ENCODE peak calls at places on chromosome 11, in four cellular contexts. One of them, this sample, is unnamed. For H3K4me1, the result is how much of the 10 kb centered on the place peaks cover.

GRCh38 chr11:26976389-26976788 is 17.5 kb upstream of the FIBIN start:
- DNase-seq in heart left ventricle: no peak
- DNase-seq in right lobe of liver: no peak
- DNase-seq in OCI-LY7: no peak
- DNase-seq in this sample: no peak

GRCh38 chr11:67626970-67627369 is 2.8 kb downstream of the NUDT8 start:
- DNase-seq in heart left ventricle: no peak
- DNase-seq in right lobe of liver: no peak
- DNase-seq in OCI-LY7: no peak
- DNase-seq in this sample: no peak

GRCh38 chr11:30282289-30282631 is 40.6 kb upstream of the ARL14EP start:
- DNase-seq in heart left ventricle: no peak
- DNase-seq in right lobe of liver: no peak
- DNase-seq in OCI-LY7: peak
- DNase-seq in this sample: no peak

GRCh38 chr11:32529994-32530588 is 53.5 kb upstream of the EIF3M start:
- DNase-seq in heart left ventricle: no peak
- DNase-seq in right lobe of liver: no peak
- DNase-seq in OCI-LY7: no peak
- DNase-seq in this sample: no peak

GRCh38 chr11:89420981-89421380 is 70.2 kb downstream of the NOX4 start:
- DNase-seq in heart left ventricle: no peak
- DNase-seq in right lobe of liver: no peak
- DNase-seq in OCI-LY7: no peak
- DNase-seq in this sample: no peak

GRCh38 chr11:75203641-75204011 is 36.9 kb upstream of the TPBGL start:
- DNase-seq in heart left ventricle: no peak
- DNase-seq in right lobe of liver: no peak
- DNase-seq in OCI-LY7: no peak
- DNase-seq in this sample: no peak

GRCh38 chr11:126723665-126724045 is 276.9 kb downstream of the KIRREL3 start:
- DNase-seq in heart left ventricle: no peak
- DNase-seq in right lobe of liver: no peak
- DNase-seq in OCI-LY7: no peak
- DNase-seq in this sample: no peak

GRCh38 chr11:118791961-118792578 is 1.1 kb upstream of the DDX6 start:
- DNase-seq in heart left ventricle: peak
- DNase-seq in right lobe of liver: peak
- DNase-seq in OCI-LY7: peak
- DNase-seq in this sample: peak

GRCh38 chr11:120432056-120433018 is 79.2 kb upstream of the GRIK4 start:
- DNase-seq in heart left ventricle: peak
- DNase-seq in right lobe of liver: no peak
- DNase-seq in OCI-LY7: no peak
- DNase-seq in this sample: no peak

GRCh38 chr11:111378185-111378772 is 796 bp downstream of the POU2AF1 start:
- DNase-seq in heart left ventricle: no peak
- DNase-seq in right lobe of liver: no peak
- DNase-seq in OCI-LY7: peak
- DNase-seq in this sample: no peak

GRCh38 chr11:79437981-79438630 is 2.7 kb downstream of the TENM4 start:
- DNase-seq in heart left ventricle: peak
- DNase-seq in right lobe of liver: no peak
- DNase-seq in OCI-LY7: no peak
- DNase-seq in this sample: no peak

GRCh38 chr11:130006929-130007328 is 4.3 kb upstream of the PRDM10 start:
- DNase-seq in heart left ventricle: no peak
- DNase-seq in right lobe of liver: no peak
- DNase-seq in OCI-LY7: no peak
- DNase-seq in this sample: no peak

GRCh38 chr11:20608938-20609337 is 9.5 kb downstream of the SLC6A5 start:
- DNase-seq in heart left ventricle: no peak
- DNase-seq in right lobe of liver: no peak
- DNase-seq in OCI-LY7: no peak
- DNase-seq in this sample: no peak

GRCh38 chr11:66883021-66883968 is 26.4 kb downstream of the LRFN4 start:
- DNase-seq in heart left ventricle: peak
- DNase-seq in right lobe of liver: peak
- DNase-seq in OCI-LY7: peak
- DNase-seq in this sample: peak

GRCh38 chr11:61120099-61120864 is 18.0 kb downstream of the CD5 start:
- DNase-seq in heart left ventricle: no peak
- DNase-seq in right lobe of liver: no peak
- DNase-seq in OCI-LY7: no peak
- DNase-seq in this sample: no peak

GRCh38 chr11:285021-285893 is 3.7 kb upstream of the PGGHG start:
- DNase-seq in heart left ventricle: no peak
- DNase-seq in right lobe of liver: no peak
- DNase-seq in OCI-LY7: no peak
- DNase-seq in this sample: peak

GRCh38 chr11:77557553-77557952 is 32.2 kb upstream of the AQP11 start:
- DNase-seq in heart left ventricle: no peak
- DNase-seq in right lobe of liver: no peak
- DNase-seq in OCI-LY7: no peak
- DNase-seq in this sample: peak

GRCh38 chr11:44016546-44017442 is 31.0 kb upstream of the ACCSL start:
- DNase-seq in heart left ventricle: no peak
- DNase-seq in right lobe of liver: no peak
- DNase-seq in OCI-LY7: no peak
- DNase-seq in this sample: no peak

GRCh38 chr11:27705873-27706820 is 5.9 kb upstream of the BDNF start:
- DNase-seq in heart left ventricle: no peak
- DNase-seq in right lobe of liver: no peak
- DNase-seq in OCI-LY7: peak
- DNase-seq in this sample: no peak

GRCh38 chr11:30552839-30553238 is 33.3 kb downstream of the MPPED2 start:
- DNase-seq in heart left ventricle: no peak
- DNase-seq in right lobe of liver: no peak
- DNase-seq in OCI-LY7: no peak
- DNase-seq in this sample: no peak

GRCh38 chr11:88410056-88410455 is 72.5 kb upstream of the CTSC start:
- DNase-seq in heart left ventricle: no peak
- DNase-seq in right lobe of liver: no peak
- DNase-seq in OCI-LY7: no peak
- DNase-seq in this sample: no peak

GRCh38 chr11:45266693-45267451 is 19.3 kb downstream of the SYT13 start:
- DNase-seq in heart left ventricle: no peak
- DNase-seq in right lobe of liver: no peak
- DNase-seq in OCI-LY7: peak
- DNase-seq in this sample: peak

GRCh38 chr11:16028406-16028805 is 327.9 kb downstream of the SOX6 start:
- DNase-seq in heart left ventricle: no peak
- DNase-seq in right lobe of liver: no peak
- DNase-seq in OCI-LY7: no peak
- DNase-seq in this sample: no peak

GRCh38 chr11:16394947-16395346 is 38.6 kb upstream of the SOX6 start:
- DNase-seq in heart left ventricle: no peak
- DNase-seq in right lobe of liver: no peak
- DNase-seq in OCI-LY7: no peak
- DNase-seq in this sample: no peak

GRCh38 chr11:11578542-11578941 is 43.3 kb downstream of the GALNT18 start:
- DNase-seq in heart left ventricle: no peak
- DNase-seq in right lobe of liver: no peak
- DNase-seq in OCI-LY7: no peak
- DNase-seq in this sample: no peak

GRCh38 chr11:61153593-61154090 is 7.6 kb downstream of the VPS37C start:
- DNase-seq in heart left ventricle: no peak
- DNase-seq in right lobe of liver: no peak
- DNase-seq in OCI-LY7: no peak
- DNase-seq in this sample: no peak

GRCh38 chr11:106101370-106101769 is 23.9 kb downstream of the AASDHPPT start:
- DNase-seq in heart left ventricle: no peak
- DNase-seq in right lobe of liver: no peak
- DNase-seq in OCI-LY7: no peak
- DNase-seq in this sample: no peak

GRCh38 chr11:61609000-61609969 is 28.4 kb upstream of the SYT7 start:
- DNase-seq in heart left ventricle: no peak
- DNase-seq in right lobe of liver: no peak
- DNase-seq in OCI-LY7: no peak
- DNase-seq in this sample: peak

DNA sequence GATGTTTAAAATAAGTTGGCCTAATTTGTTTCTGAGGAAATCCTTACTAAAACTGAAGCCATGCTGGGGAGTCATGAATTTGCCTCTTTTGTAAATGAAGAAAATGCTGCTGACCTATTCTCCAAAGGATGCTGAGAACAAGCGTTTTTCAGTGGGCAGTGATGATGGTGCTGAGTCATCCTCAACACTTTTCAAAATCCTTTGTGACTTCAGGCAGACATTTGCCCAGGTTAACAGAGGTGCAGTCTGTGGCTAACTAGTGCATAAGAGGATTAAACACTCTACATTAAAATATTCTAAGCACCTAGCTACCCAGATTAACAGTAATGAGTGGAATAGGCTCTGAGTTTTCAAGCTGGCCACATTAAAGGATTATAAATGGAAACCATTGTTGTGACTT is 509.0 kb downstream of the DLG2 start:
- DNase-seq in heart left ventricle: no peak
- DNase-seq in right lobe of liver: no peak
- DNase-seq in OCI-LY7: no peak
- DNase-seq in this sample: no peak
- H3K4me3 ChIP-seq in heart left ventricle: no peak
- H3K4me3 ChIP-seq in right lobe of liver: no peak
- H3K4me3 ChIP-seq in OCI-LY7: no peak
- H3K4me3 ChIP-seq in this sample: no peak

GRCh38 chr11:36233226-36233625 is 56.0 kb downstream of the COMMD9 start:
- DNase-seq in heart left ventricle: no peak
- DNase-seq in right lobe of liver: no peak
- DNase-seq in OCI-LY7: no peak
- DNase-seq in this sample: no peak

GRCh38 chr11:36231300-36231699 is 57.9 kb downstream of the COMMD9 start:
- DNase-seq in heart left ventricle: no peak
- DNase-seq in right lobe of liver: no peak
- DNase-seq in OCI-LY7: no peak
- DNase-seq in this sample: no peak

GRCh38 chr11:36235750-36236149 is 53.5 kb downstream of the COMMD9 start:
- DNase-seq in heart left ventricle: no peak
- DNase-seq in right lobe of liver: no peak
- DNase-seq in OCI-LY7: no peak
- DNase-seq in this sample: no peak

GRCh38 chr11:36237341-36237740 is 51.9 kb downstream of the COMMD9 start:
- DNase-seq in heart left ventricle: no peak
- DNase-seq in right lobe of liver: no peak
- DNase-seq in OCI-LY7: no peak
- DNase-seq in this sample: no peak

GRCh38 chr11:36234825-36235224 is 54.4 kb downstream of the COMMD9 start:
- DNase-seq in heart left ventricle: no peak
- DNase-seq in right lobe of liver: no peak
- DNase-seq in OCI-LY7: no peak
- DNase-seq in this sample: no peak
- H3K4me1 ChIP-seq in heart left ventricle: under half
- H3K4me1 ChIP-seq in right lobe of liver: under half
- H3K4me1 ChIP-seq in OCI-LY7: under half
- H3K4me1 ChIP-seq in this sample: under half

DNA sequence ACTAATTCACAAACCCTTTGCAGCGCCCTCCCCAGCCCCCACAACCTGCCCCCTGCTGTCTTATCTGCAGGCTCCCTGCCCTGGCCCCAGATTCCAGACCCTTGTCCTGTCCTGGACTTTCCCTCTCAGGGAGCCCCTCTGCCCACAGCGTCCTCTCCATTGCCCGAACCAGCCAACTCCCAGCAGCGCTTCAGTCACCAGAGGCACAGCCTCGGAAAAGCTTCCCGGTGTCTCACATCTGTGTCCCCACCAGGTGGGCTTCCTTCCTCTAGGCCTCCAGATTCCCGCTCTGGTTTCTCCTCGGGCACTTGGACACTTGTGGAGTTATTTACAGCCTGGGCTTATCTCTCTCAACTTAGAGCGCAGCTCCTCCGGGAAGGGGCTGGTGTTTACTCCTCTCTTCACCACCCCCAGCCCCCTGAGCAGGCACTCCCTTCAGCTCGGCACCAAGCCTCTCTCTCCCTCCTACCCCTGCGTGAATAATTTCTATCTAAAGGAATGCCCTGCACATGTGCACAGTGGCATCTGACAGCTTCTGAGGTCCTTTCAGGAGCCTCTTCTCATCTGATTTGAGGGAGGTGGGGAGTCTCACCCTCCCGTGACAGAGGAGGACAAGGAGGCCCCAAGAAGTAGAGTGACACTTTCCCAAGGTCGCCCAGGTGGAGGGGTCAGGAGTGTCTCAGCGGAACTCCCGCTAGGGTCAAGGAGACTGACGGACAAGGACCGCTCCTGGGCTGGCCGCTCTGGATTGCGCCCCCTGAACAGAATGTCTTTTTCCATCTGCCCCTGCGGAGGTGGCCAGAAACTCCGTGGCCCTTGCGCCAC is 838 bp downstream of the WNT11 start:
- DNase-seq in heart left ventricle: no peak
- DNase-seq in right lobe of liver: no peak
- DNase-seq in OCI-LY7: no peak
- DNase-seq in this sample: no peak
- H3K4me3 ChIP-seq in heart left ventricle: peak
- H3K4me3 ChIP-seq in right lobe of liver: no peak
- H3K4me3 ChIP-seq in OCI-LY7: no peak
- H3K4me3 ChIP-seq in this sample: no peak

DNA sequence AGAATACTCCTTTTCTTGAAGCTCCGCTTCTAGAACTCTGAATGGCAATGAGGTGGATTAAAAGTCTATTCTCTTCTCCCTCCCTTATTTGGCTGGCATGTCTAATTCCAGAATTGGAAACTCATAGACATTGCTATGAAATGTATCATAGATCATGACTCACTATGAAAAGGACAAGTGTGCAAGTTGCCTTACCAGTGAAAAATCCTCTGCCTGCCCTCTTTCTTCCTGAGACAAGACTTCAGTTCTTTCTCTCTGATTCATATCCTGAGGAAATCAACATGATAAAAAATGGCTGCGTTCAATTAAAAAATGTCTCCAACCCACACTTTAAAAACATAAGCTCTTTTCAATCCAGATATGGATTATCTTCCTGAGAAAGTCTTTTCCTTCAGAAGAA is 73.2 kb upstream of the BLID start:
- DNase-seq in heart left ventricle: no peak
- DNase-seq in right lobe of liver: no peak
- DNase-seq in OCI-LY7: no peak
- DNase-seq in this sample: no peak
- H3K4me1 ChIP-seq in heart left ventricle: under half
- H3K4me1 ChIP-seq in right lobe of liver: under half
- H3K4me1 ChIP-seq in OCI-LY7: under half
- H3K4me1 ChIP-seq in this sample: under half

GRCh38 chr11:128653828-128654231 is 40.0 kb upstream of the FLI1 start:
- DNase-seq in heart left ventricle: peak
- DNase-seq in right lobe of liver: peak
- DNase-seq in OCI-LY7: no peak
- DNase-seq in this sample: peak
- H3K4me3 ChIP-seq in heart left ventricle: peak
- H3K4me3 ChIP-seq in right lobe of liver: no peak
- H3K4me3 ChIP-seq in OCI-LY7: no peak
- H3K4me3 ChIP-seq in this sample: no peak

GRCh38 chr11:13314676-13315394 is 37.2 kb downstream of the BMAL1 start:
- DNase-seq in heart left ventricle: no peak
- DNase-seq in right lobe of liver: no peak
- DNase-seq in OCI-LY7: no peak
- DNase-seq in this sample: no peak
- H3K4me1 ChIP-seq in heart left ventricle: half or more
- H3K4me1 ChIP-seq in right lobe of liver: under half
- H3K4me1 ChIP-seq in OCI-LY7: under half
- H3K4me1 ChIP-seq in this sample: under half